ENCODE peak calls at places on chromosome 12, in eight cellular contexts. One of them, this sample, is unnamed.

GRCh38 chr12:7158866-7159600 is 28.9 kb downstream of the CLSTN3 start:
- DNase-seq in NCI-H774: no peak
- DNase-seq in fibroblast of lung: no peak
- DNase-seq in NCI-H460: no peak
- DNase-seq in HEK293T: no peak
- DNase-seq in sigmoid colon: peak; percentile 50
- DNase-seq in activated CD8-positive, alpha-beta memory T cell treated with anti-CD3 and anti-CD28 coated beads for 1 hour: no peak
- DNase-seq in NCI-H510A treated with DMSO at 0.1 percent for 48 hours: no peak
- DNase-seq in this sample: no peak

GRCh38 chr12:25975179-25975578 is 16.7 kb downstream of the RASSF8 start:
- DNase-seq in NCI-H774: no peak
- DNase-seq in fibroblast of lung: no peak
- DNase-seq in NCI-H460: no peak
- DNase-seq in HEK293T: no peak
- DNase-seq in sigmoid colon: no peak
- DNase-seq in activated CD8-positive, alpha-beta memory T cell treated with anti-CD3 and anti-CD28 coated beads for 1 hour: no peak
- DNase-seq in NCI-H510A treated with DMSO at 0.1 percent for 48 hours: no peak
- DNase-seq in this sample: no peak

GRCh38 chr12:124191024-124191359 is 103.9 kb upstream of the RFLNA start:
- DNase-seq in NCI-H774: peak; percentile 17
- DNase-seq in fibroblast of lung: no peak
- DNase-seq in NCI-H460: no peak
- DNase-seq in HEK293T: peak; percentile 34
- DNase-seq in sigmoid colon: no peak
- DNase-seq in activated CD8-positive, alpha-beta memory T cell treated with anti-CD3 and anti-CD28 coated beads for 1 hour: no peak
- DNase-seq in NCI-H510A treated with DMSO at 0.1 percent for 48 hours: no peak
- DNase-seq in this sample: peak; percentile 36

GRCh38 chr12:54859502-54859901 is 5.2 kb downstream of the MUCL1 start:
- DNase-seq in NCI-H774: no peak
- DNase-seq in fibroblast of lung: no peak
- DNase-seq in NCI-H460: no peak
- DNase-seq in HEK293T: no peak
- DNase-seq in sigmoid colon: no peak
- DNase-seq in activated CD8-positive, alpha-beta memory T cell treated with anti-CD3 and anti-CD28 coated beads for 1 hour: no peak
- DNase-seq in NCI-H510A treated with DMSO at 0.1 percent for 48 hours: no peak
- DNase-seq in this sample: no peak

GRCh38 chr12:118377005-118377890 is 893 bp downstream of the SUDS3 start:
- DNase-seq in NCI-H774: peak; percentile 23
- DNase-seq in fibroblast of lung: no peak
- DNase-seq in NCI-H460: no peak
- DNase-seq in HEK293T: no peak
- DNase-seq in sigmoid colon: no peak
- DNase-seq in activated CD8-positive, alpha-beta memory T cell treated with anti-CD3 and anti-CD28 coated beads for 1 hour: no peak
- DNase-seq in NCI-H510A treated with DMSO at 0.1 percent for 48 hours: peak; percentile 62
- DNase-seq in this sample: no peak

GRCh38 chr12:128783129-128783574 is 40.6 kb downstream of the SLC15A4 start:
- DNase-seq in NCI-H774: no peak
- DNase-seq in fibroblast of lung: no peak
- DNase-seq in NCI-H460: no peak
- DNase-seq in HEK293T: no peak
- DNase-seq in sigmoid colon: peak; percentile 14
- DNase-seq in activated CD8-positive, alpha-beta memory T cell treated with anti-CD3 and anti-CD28 coated beads for 1 hour: no peak
- DNase-seq in NCI-H510A treated with DMSO at 0.1 percent for 48 hours: no peak
- DNase-seq in this sample: no peak

GRCh38 chr12:110796952-110797351 is 49.8 kb upstream of the CCDC63 start:
- DNase-seq in NCI-H774: no peak
- DNase-seq in fibroblast of lung: no peak
- DNase-seq in NCI-H460: no peak
- DNase-seq in HEK293T: no peak
- DNase-seq in sigmoid colon: no peak
- DNase-seq in activated CD8-positive, alpha-beta memory T cell treated with anti-CD3 and anti-CD28 coated beads for 1 hour: no peak
- DNase-seq in NCI-H510A treated with DMSO at 0.1 percent for 48 hours: no peak
- DNase-seq in this sample: no peak

GRCh38 chr12:15963271-15963670 is 52.1 kb downstream of the DERA start:
- DNase-seq in NCI-H774: no peak
- DNase-seq in fibroblast of lung: peak; percentile 46
- DNase-seq in NCI-H460: no peak
- DNase-seq in HEK293T: no peak
- DNase-seq in sigmoid colon: no peak
- DNase-seq in activated CD8-positive, alpha-beta memory T cell treated with anti-CD3 and anti-CD28 coated beads for 1 hour: no peak
- DNase-seq in NCI-H510A treated with DMSO at 0.1 percent for 48 hours: no peak
- DNase-seq in this sample: no peak

GRCh38 chr12:104138747-104139186 is 757 bp upstream of the NFYB start:
- DNase-seq in NCI-H774: no peak
- DNase-seq in fibroblast of lung: peak; percentile 17
- DNase-seq in NCI-H460: no peak
- DNase-seq in HEK293T: no peak
- DNase-seq in sigmoid colon: peak; percentile 71
- DNase-seq in activated CD8-positive, alpha-beta memory T cell treated with anti-CD3 and anti-CD28 coated beads for 1 hour: no peak
- DNase-seq in NCI-H510A treated with DMSO at 0.1 percent for 48 hours: no peak
- DNase-seq in this sample: no peak

GRCh38 chr12:54596526-54596946 is 8.1 kb upstream of the PPP1R1A start:
- DNase-seq in NCI-H774: peak; percentile 36
- DNase-seq in fibroblast of lung: peak; percentile 60
- DNase-seq in NCI-H460: peak; percentile 64
- DNase-seq in HEK293T: peak; percentile 74
- DNase-seq in sigmoid colon: peak; percentile 76
- DNase-seq in activated CD8-positive, alpha-beta memory T cell treated with anti-CD3 and anti-CD28 coated beads for 1 hour: no peak
- DNase-seq in NCI-H510A treated with DMSO at 0.1 percent for 48 hours: peak; percentile 68
- DNase-seq in this sample: peak; percentile 82

GRCh38 chr12:114656906-114657596 is 26.9 kb downstream of the TBX3 start:
- DNase-seq in NCI-H774: peak; percentile 88
- DNase-seq in fibroblast of lung: peak; percentile 36
- DNase-seq in NCI-H460: no peak
- DNase-seq in HEK293T: no peak
- DNase-seq in sigmoid colon: no peak
- DNase-seq in activated CD8-positive, alpha-beta memory T cell treated with anti-CD3 and anti-CD28 coated beads for 1 hour: no peak
- DNase-seq in NCI-H510A treated with DMSO at 0.1 percent for 48 hours: peak; percentile 35
- DNase-seq in this sample: no peak

GRCh38 chr12:97404549-97404948 is 58.1 kb upstream of the RMST start:
- DNase-seq in NCI-H774: peak; percentile 77
- DNase-seq in fibroblast of lung: peak; percentile 11
- DNase-seq in NCI-H460: peak; percentile 44
- DNase-seq in HEK293T: peak; percentile 59
- DNase-seq in sigmoid colon: no peak
- DNase-seq in activated CD8-positive, alpha-beta memory T cell treated with anti-CD3 and anti-CD28 coated beads for 1 hour: no peak
- DNase-seq in NCI-H510A treated with DMSO at 0.1 percent for 48 hours: peak; percentile 75
- DNase-seq in this sample: peak; percentile 72

GRCh38 chr12:54588110-54588831 is at the start of gene PPP1R1A:
- DNase-seq in NCI-H774: peak; percentile 22
- DNase-seq in fibroblast of lung: no peak
- DNase-seq in NCI-H460: no peak
- DNase-seq in HEK293T: peak; percentile 66
- DNase-seq in sigmoid colon: no peak
- DNase-seq in activated CD8-positive, alpha-beta memory T cell treated with anti-CD3 and anti-CD28 coated beads for 1 hour: no peak
- DNase-seq in NCI-H510A treated with DMSO at 0.1 percent for 48 hours: no peak
- DNase-seq in this sample: no peak

GRCh38 chr12:7498832-7499231 is 4.7 kb downstream of the CD163 start:
- DNase-seq in NCI-H774: no peak
- DNase-seq in fibroblast of lung: peak; percentile 38
- DNase-seq in NCI-H460: no peak
- DNase-seq in HEK293T: no peak
- DNase-seq in sigmoid colon: no peak
- DNase-seq in activated CD8-positive, alpha-beta memory T cell treated with anti-CD3 and anti-CD28 coated beads for 1 hour: no peak
- DNase-seq in NCI-H510A treated with DMSO at 0.1 percent for 48 hours: no peak
- DNase-seq in this sample: no peak

GRCh38 chr12:25362646-25363045 is 111.9 kb upstream of the KRAS start:
- DNase-seq in NCI-H774: no peak
- DNase-seq in fibroblast of lung: no peak
- DNase-seq in NCI-H460: no peak
- DNase-seq in HEK293T: no peak
- DNase-seq in sigmoid colon: no peak
- DNase-seq in activated CD8-positive, alpha-beta memory T cell treated with anti-CD3 and anti-CD28 coated beads for 1 hour: no peak
- DNase-seq in NCI-H510A treated with DMSO at 0.1 percent for 48 hours: no peak
- DNase-seq in this sample: no peak

GRCh38 chr12:55742719-55743130 is at the start of gene GDF11:
- DNase-seq in NCI-H774: peak; percentile 86
- DNase-seq in fibroblast of lung: peak; percentile 73
- DNase-seq in NCI-H460: peak; percentile 69
- DNase-seq in HEK293T: peak; percentile 72
- DNase-seq in sigmoid colon: peak; percentile 94
- DNase-seq in activated CD8-positive, alpha-beta memory T cell treated with anti-CD3 and anti-CD28 coated beads for 1 hour: peak; percentile 46
- DNase-seq in NCI-H510A treated with DMSO at 0.1 percent for 48 hours: peak; percentile 81
- DNase-seq in this sample: peak; percentile 76

GRCh38 chr12:68727776-68728175 is 18.2 kb upstream of the SLC35E3 start:
- DNase-seq in NCI-H774: no peak
- DNase-seq in fibroblast of lung: no peak
- DNase-seq in NCI-H460: no peak
- DNase-seq in HEK293T: no peak
- DNase-seq in sigmoid colon: no peak
- DNase-seq in activated CD8-positive, alpha-beta memory T cell treated with anti-CD3 and anti-CD28 coated beads for 1 hour: no peak
- DNase-seq in NCI-H510A treated with DMSO at 0.1 percent for 48 hours: no peak
- DNase-seq in this sample: no peak

GRCh38 chr12:108305520-108305919 is 33.6 kb downstream of the CMKLR1 start:
- DNase-seq in NCI-H774: no peak
- DNase-seq in fibroblast of lung: peak; percentile 46
- DNase-seq in NCI-H460: no peak
- DNase-seq in HEK293T: no peak
- DNase-seq in sigmoid colon: peak; percentile 97
- DNase-seq in activated CD8-positive, alpha-beta memory T cell treated with anti-CD3 and anti-CD28 coated beads for 1 hour: no peak
- DNase-seq in NCI-H510A treated with DMSO at 0.1 percent for 48 hours: no peak
- DNase-seq in this sample: no peak

GRCh38 chr12:64608901-64609542 is 1.3 kb upstream of the RASSF3 start:
- DNase-seq in NCI-H774: peak; percentile 34
- DNase-seq in fibroblast of lung: peak; percentile 58
- DNase-seq in NCI-H460: peak; percentile 69
- DNase-seq in HEK293T: peak; percentile 59
- DNase-seq in sigmoid colon: no peak
- DNase-seq in activated CD8-positive, alpha-beta memory T cell treated with anti-CD3 and anti-CD28 coated beads for 1 hour: no peak
- DNase-seq in NCI-H510A treated with DMSO at 0.1 percent for 48 hours: peak; percentile 91
- DNase-seq in this sample: peak; percentile 76

GRCh38 chr12:122871851-122872785 is 23.8 kb downstream of the VPS37B start:
- DNase-seq in NCI-H774: peak; percentile 12
- DNase-seq in fibroblast of lung: peak; percentile 76
- DNase-seq in NCI-H460: no peak
- DNase-seq in HEK293T: no peak
- DNase-seq in sigmoid colon: peak; percentile 76
- DNase-seq in activated CD8-positive, alpha-beta memory T cell treated with anti-CD3 and anti-CD28 coated beads for 1 hour: no peak
- DNase-seq in NCI-H510A treated with DMSO at 0.1 percent for 48 hours: peak; percentile 80
- DNase-seq in this sample: peak; percentile 97

GRCh38 chr12:84697141-84697540 is 215.5 kb downstream of the SLC6A15 start:
- DNase-seq in NCI-H774: no peak
- DNase-seq in fibroblast of lung: no peak
- DNase-seq in NCI-H460: no peak
- DNase-seq in HEK293T: no peak
- DNase-seq in sigmoid colon: no peak
- DNase-seq in activated CD8-positive, alpha-beta memory T cell treated with anti-CD3 and anti-CD28 coated beads for 1 hour: no peak
- DNase-seq in NCI-H510A treated with DMSO at 0.1 percent for 48 hours: no peak
- DNase-seq in this sample: no peak

GRCh38 chr12:110282956-110283817 is 2.1 kb downstream of the ATP2A2 start:
- DNase-seq in NCI-H774: no peak
- DNase-seq in fibroblast of lung: no peak
- DNase-seq in NCI-H460: no peak
- DNase-seq in HEK293T: no peak
- DNase-seq in sigmoid colon: no peak
- DNase-seq in activated CD8-positive, alpha-beta memory T cell treated with anti-CD3 and anti-CD28 coated beads for 1 hour: no peak
- DNase-seq in NCI-H510A treated with DMSO at 0.1 percent for 48 hours: no peak
- DNase-seq in this sample: no peak

GRCh38 chr12:91884216-91884615 is 261.4 kb downstream of the BTG1 start:
- DNase-seq in NCI-H774: no peak
- DNase-seq in fibroblast of lung: no peak
- DNase-seq in NCI-H460: no peak
- DNase-seq in HEK293T: no peak
- DNase-seq in sigmoid colon: no peak
- DNase-seq in activated CD8-positive, alpha-beta memory T cell treated with anti-CD3 and anti-CD28 coated beads for 1 hour: no peak
- DNase-seq in NCI-H510A treated with DMSO at 0.1 percent for 48 hours: no peak
- DNase-seq in this sample: no peak

GRCh38 chr12:19591951-19592350 is 152.7 kb downstream of the AEBP2 start:
- DNase-seq in NCI-H774: no peak
- DNase-seq in fibroblast of lung: no peak
- DNase-seq in NCI-H460: no peak
- DNase-seq in HEK293T: no peak
- DNase-seq in sigmoid colon: no peak
- DNase-seq in activated CD8-positive, alpha-beta memory T cell treated with anti-CD3 and anti-CD28 coated beads for 1 hour: no peak
- DNase-seq in NCI-H510A treated with DMSO at 0.1 percent for 48 hours: no peak
- DNase-seq in this sample: no peak

GRCh38 chr12:57096099-57096572 is 7.2 kb downstream of the NAB2 start:
- DNase-seq in NCI-H774: no peak
- DNase-seq in fibroblast of lung: no peak
- DNase-seq in NCI-H460: no peak
- DNase-seq in HEK293T: no peak
- DNase-seq in sigmoid colon: no peak
- DNase-seq in activated CD8-positive, alpha-beta memory T cell treated with anti-CD3 and anti-CD28 coated beads for 1 hour: no peak
- DNase-seq in NCI-H510A treated with DMSO at 0.1 percent for 48 hours: peak; percentile 90
- DNase-seq in this sample: peak; percentile 41

GRCh38 chr12:27583057-27583797 is 59.2 kb downstream of the PPFIBP1 start:
- DNase-seq in NCI-H774: no peak
- DNase-seq in fibroblast of lung: peak; percentile 75
- DNase-seq in NCI-H460: no peak
- DNase-seq in HEK293T: no peak
- DNase-seq in sigmoid colon: no peak
- DNase-seq in activated CD8-positive, alpha-beta memory T cell treated with anti-CD3 and anti-CD28 coated beads for 1 hour: no peak
- DNase-seq in NCI-H510A treated with DMSO at 0.1 percent for 48 hours: no peak
- DNase-seq in this sample: no peak

GRCh38 chr12:96240656-96241055 is 46.5 kb downstream of the ELK3 start:
- DNase-seq in NCI-H774: no peak
- DNase-seq in fibroblast of lung: no peak
- DNase-seq in NCI-H460: no peak
- DNase-seq in HEK293T: no peak
- DNase-seq in sigmoid colon: peak; percentile 52
- DNase-seq in activated CD8-positive, alpha-beta memory T cell treated with anti-CD3 and anti-CD28 coated beads for 1 hour: no peak
- DNase-seq in NCI-H510A treated with DMSO at 0.1 percent for 48 hours: no peak
- DNase-seq in this sample: no peak

GRCh38 chr12:52003591-52003990 is 3.2 kb upstream of the TAMALIN start:
- DNase-seq in NCI-H774: no peak
- DNase-seq in fibroblast of lung: no peak
- DNase-seq in NCI-H460: no peak
- DNase-seq in HEK293T: no peak
- DNase-seq in sigmoid colon: no peak
- DNase-seq in activated CD8-positive, alpha-beta memory T cell treated with anti-CD3 and anti-CD28 coated beads for 1 hour: no peak
- DNase-seq in NCI-H510A treated with DMSO at 0.1 percent for 48 hours: no peak
- DNase-seq in this sample: no peak

GRCh38 chr12:89984846-89985245 is 276.2 kb upstream of the ATP2B1 start:
- DNase-seq in NCI-H774: no peak
- DNase-seq in fibroblast of lung: no peak
- DNase-seq in NCI-H460: no peak
- DNase-seq in HEK293T: no peak
- DNase-seq in sigmoid colon: no peak
- DNase-seq in activated CD8-positive, alpha-beta memory T cell treated with anti-CD3 and anti-CD28 coated beads for 1 hour: no peak
- DNase-seq in NCI-H510A treated with DMSO at 0.1 percent for 48 hours: no peak
- DNase-seq in this sample: no peak

GRCh38 chr12:97805086-97805485 is 342.5 kb downstream of the RMST start:
- DNase-seq in NCI-H774: no peak
- DNase-seq in fibroblast of lung: no peak
- DNase-seq in NCI-H460: no peak
- DNase-seq in HEK293T: no peak
- DNase-seq in sigmoid colon: no peak
- DNase-seq in activated CD8-positive, alpha-beta memory T cell treated with anti-CD3 and anti-CD28 coated beads for 1 hour: no peak
- DNase-seq in NCI-H510A treated with DMSO at 0.1 percent for 48 hours: no peak
- DNase-seq in this sample: no peak

GRCh38 chr12:9752145-9752717 is 8.5 kb downstream of the CD69 start:
- DNase-seq in NCI-H774: no peak
- DNase-seq in fibroblast of lung: no peak
- DNase-seq in NCI-H460: no peak
- DNase-seq in HEK293T: no peak
- DNase-seq in sigmoid colon: no peak
- DNase-seq in activated CD8-positive, alpha-beta memory T cell treated with anti-CD3 and anti-CD28 coated beads for 1 hour: no peak
- DNase-seq in NCI-H510A treated with DMSO at 0.1 percent for 48 hours: no peak
- DNase-seq in this sample: no peak

GRCh38 chr12:56231184-56231582 is 1.3 kb downstream of the SLC39A5 start:
- DNase-seq in NCI-H774: no peak
- DNase-seq in fibroblast of lung: no peak
- DNase-seq in NCI-H460: no peak
- DNase-seq in HEK293T: no peak
- DNase-seq in sigmoid colon: no peak
- DNase-seq in activated CD8-positive, alpha-beta memory T cell treated with anti-CD3 and anti-CD28 coated beads for 1 hour: no peak
- DNase-seq in NCI-H510A treated with DMSO at 0.1 percent for 48 hours: no peak
- DNase-seq in this sample: no peak

GRCh38 chr12:117143008-117143532 is 43.9 kb upstream of the TESC start:
- DNase-seq in NCI-H774: peak; percentile 48
- DNase-seq in fibroblast of lung: peak; percentile 40
- DNase-seq in NCI-H460: peak; percentile 93
- DNase-seq in HEK293T: peak; percentile 47
- DNase-seq in sigmoid colon: no peak
- DNase-seq in activated CD8-positive, alpha-beta memory T cell treated with anti-CD3 and anti-CD28 coated beads for 1 hour: no peak
- DNase-seq in NCI-H510A treated with DMSO at 0.1 percent for 48 hours: peak; percentile 90
- DNase-seq in this sample: no peak

GRCh38 chr12:29639893-29640495 is 142.5 kb upstream of the OVCH1 start:
- DNase-seq in NCI-H774: no peak
- DNase-seq in fibroblast of lung: no peak
- DNase-seq in NCI-H460: no peak
- DNase-seq in HEK293T: no peak
- DNase-seq in sigmoid colon: no peak
- DNase-seq in activated CD8-positive, alpha-beta memory T cell treated with anti-CD3 and anti-CD28 coated beads for 1 hour: no peak
- DNase-seq in NCI-H510A treated with DMSO at 0.1 percent for 48 hours: no peak
- DNase-seq in this sample: no peak

This sample was measured in SK-MEL-5.